ENCODE peak calls at places on chromosomes 2 and 18, in seven cellular contexts. K is K562, V is HCT116, B is HepG2, I is SK-N-SH, E is H1, L is GM12878. Z is an unnamed sample.
A peak's percentile ranks its signal among the peaks of the same experiment; 100 is the strongest.

GRCh38 chr18:12857991-12858544 is 26.0 kb downstream of the PTPN2 start:
- DNase-seq in K (no peak), V (no peak), E (no peak), L (no peak), B (no peak), I (no peak), Z (no peak)

GRCh38 chr2:237291138-237291792 is 122.7 kb downstream of the COL6A3 start:
- DNase-seq in B (peak; percentile 63), E (no peak), V (peak; percentile 89), L (no peak), K (peak; percentile 14), I (peak; percentile 87), Z (peak; percentile 82)

GRCh38 chr2:237459226-237459625 is 27.8 kb upstream of the MLPH start:
- DNase-seq in K (no peak), I (no peak), E (no peak), L (no peak), V (no peak), B (no peak), Z (no peak)

GRCh38 chr2:240959941-240960308 is 38.5 kb upstream of the SNED1 start:
- DNase-seq in B (no peak), L (no peak), E (no peak), V (no peak), I (no peak), K (no peak), Z (no peak)

GRCh38 chr2:68714866-68715265 is 19.7 kb upstream of the ARHGAP25 start:
- DNase-seq in I (no peak), K (no peak), V (no peak), E (no peak), B (no peak), L (peak; percentile 80), Z (no peak)

GRCh38 chr2:100260712-100261620 is 61.3 kb downstream of the LONRF2 start:
- DNase-seq in B (peak; percentile 60), V (peak; percentile 36), L (no peak), E (no peak), K (peak; percentile 72), I (peak; percentile 83), Z (peak; percentile 87)

GRCh38 chr2:33765122-33765521 is 166.0 kb upstream of the FAM98A start:
- DNase-seq in E (no peak), I (no peak), B (no peak), K (no peak), L (no peak), V (no peak), Z (no peak)

GRCh38 chr2:121888189-121888557 is 132.7 kb downstream of the TSN start:
- DNase-seq in K (peak; percentile 37), L (no peak), V (peak; percentile 37), B (peak; percentile 35), E (no peak), I (no peak), Z (no peak)

GRCh38 chr2:230908595-230909191 is 16.3 kb downstream of the GPR55 start:
- DNase-seq in E (no peak), I (no peak), V (peak; percentile 70), L (no peak), B (peak; percentile 59), K (peak; percentile 82), Z (no peak)

GRCh38 chr2:45652090-45653050 is 895 bp downstream of the PRKCE start:
- DNase-seq in K (no peak), E (no peak), I (peak; percentile 43), B (no peak), V (no peak), L (no peak), Z (no peak)

GRCh38 chr2:73938761-73939352 is 12.2 kb downstream of the DGUOK start:
- DNase-seq in E (no peak), K (no peak), B (no peak), L (no peak), V (no peak), I (peak; percentile 33), Z (no peak)

GRCh38 chr18:13353424-13353823 is 134.9 kb downstream of the LDLRAD4 start:
- DNase-seq in E (no peak), K (no peak), L (no peak), I (no peak), V (no peak), B (no peak), Z (no peak)

GRCh38 chr18:72086421-72086820 is 457.7 kb downstream of the CBLN2 start:
- DNase-seq in V (no peak), B (peak; percentile 24), E (no peak), I (no peak), L (no peak), K (no peak), Z (no peak)

GRCh38 chr18:29271496-29271895 is 1094.6 kb upstream of the CDH2 start:
- DNase-seq in E (no peak), K (no peak), L (no peak), V (no peak), I (no peak), B (no peak), Z (no peak)

GRCh38 chr2:98658816-98659486 is 50.6 kb downstream of the UNC50 start:
- DNase-seq in K (no peak), E (no peak), V (no peak), L (no peak), I (no peak), B (no peak), Z (no peak)

GRCh38 chr2:203484266-203485112 is 50.6 kb downstream of the RAPH1 start:
- DNase-seq in E (no peak), V (no peak), I (no peak), L (peak; percentile 40), K (peak; percentile 3), B (peak; percentile 46), Z (no peak)

GRCh38 chr2:50957880-50958279 is 74.1 kb downstream of the NRXN1 start:
- DNase-seq in L (no peak), K (no peak), V (no peak), I (no peak), B (no peak), E (no peak), Z (no peak)

GRCh38 chr2:35504419-35504818 is 851.2 kb upstream of the CRIM1 start:
- DNase-seq in B (no peak), K (no peak), L (no peak), V (no peak), I (no peak), E (no peak), Z (no peak)
- TF ChIP-seq JUND in B (no peak), K (no peak), L (no peak), V (no peak), I (no peak), E (no peak), Z (no peak)

DNA sequence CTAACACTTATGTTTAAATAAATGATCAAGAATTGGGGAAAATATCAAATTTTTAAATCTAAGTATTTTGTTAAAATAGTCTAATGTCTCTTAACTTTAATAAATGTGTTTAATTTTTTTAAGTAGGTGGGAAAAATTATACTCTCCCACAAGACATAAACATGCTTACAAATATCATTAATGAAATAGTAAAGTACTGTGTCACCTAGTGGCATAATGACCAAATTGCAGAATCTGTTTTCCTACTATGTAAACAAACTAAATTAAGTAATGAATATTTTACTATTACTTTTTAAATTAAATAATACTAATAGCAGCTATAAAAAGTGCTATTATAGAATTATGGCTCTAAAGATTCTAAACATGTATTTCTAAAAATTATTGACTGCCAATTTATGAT is 52.0 kb upstream of the CHAC2 start:
- DNase-seq in V (peak; percentile 12), E (no peak), L (no peak), K (no peak), I (no peak), B (no peak), Z (peak; percentile 13)
- TF ChIP-seq JUND in V (no peak), E (no peak), L (no peak), K (no peak), I (no peak), B (no peak), Z (no peak)

DNA sequence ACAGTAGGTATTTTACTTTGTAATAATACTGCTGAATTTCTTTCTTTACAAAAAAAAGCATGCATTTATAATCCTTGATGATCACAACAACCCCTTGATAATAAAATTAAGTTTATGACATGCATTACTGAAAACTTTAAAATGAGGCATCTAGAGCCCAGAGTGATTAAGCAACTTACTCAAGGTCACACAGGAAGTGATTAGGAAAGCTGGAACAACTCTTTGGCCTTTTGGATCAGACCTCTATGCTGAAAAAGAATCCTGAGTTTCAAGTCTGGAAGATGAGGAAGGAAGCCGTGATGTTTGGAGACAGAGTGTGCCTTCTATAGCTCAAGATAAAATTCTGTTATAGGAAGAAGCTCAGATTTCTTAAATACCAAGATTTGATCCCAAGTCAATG is 105.0 kb upstream of the ATP8B1 start:
- DNase-seq in V (no peak), B (no peak), I (no peak), E (no peak), K (no peak), L (no peak), Z (no peak)
- TF ChIP-seq JUND in V (no peak), B (no peak), I (no peak), E (no peak), K (no peak), L (no peak), Z (no peak)

GRCh38 chr2:201709049-201709448 is 10.6 kb upstream of the MPP4 start:
- DNase-seq in K (no peak), E (no peak), V (no peak), L (no peak), B (no peak), I (no peak), Z (no peak)
- TF ChIP-seq JUND in K (no peak), E (no peak), V (no peak), L (no peak), B (no peak), I (no peak), Z (no peak)

GRCh38 chr18:3256693-3257626 is 5.0 kb upstream of the MYL12B start:
- DNase-seq in I (no peak), E (no peak), K (no peak), L (no peak), B (peak; percentile 84), V (no peak), Z (no peak)
- TF ChIP-seq JUND in I (no peak), E (no peak), K (peak; percentile 11), L (no peak), B (peak; percentile 11), V (no peak), Z (peak; percentile 55)

DNA sequence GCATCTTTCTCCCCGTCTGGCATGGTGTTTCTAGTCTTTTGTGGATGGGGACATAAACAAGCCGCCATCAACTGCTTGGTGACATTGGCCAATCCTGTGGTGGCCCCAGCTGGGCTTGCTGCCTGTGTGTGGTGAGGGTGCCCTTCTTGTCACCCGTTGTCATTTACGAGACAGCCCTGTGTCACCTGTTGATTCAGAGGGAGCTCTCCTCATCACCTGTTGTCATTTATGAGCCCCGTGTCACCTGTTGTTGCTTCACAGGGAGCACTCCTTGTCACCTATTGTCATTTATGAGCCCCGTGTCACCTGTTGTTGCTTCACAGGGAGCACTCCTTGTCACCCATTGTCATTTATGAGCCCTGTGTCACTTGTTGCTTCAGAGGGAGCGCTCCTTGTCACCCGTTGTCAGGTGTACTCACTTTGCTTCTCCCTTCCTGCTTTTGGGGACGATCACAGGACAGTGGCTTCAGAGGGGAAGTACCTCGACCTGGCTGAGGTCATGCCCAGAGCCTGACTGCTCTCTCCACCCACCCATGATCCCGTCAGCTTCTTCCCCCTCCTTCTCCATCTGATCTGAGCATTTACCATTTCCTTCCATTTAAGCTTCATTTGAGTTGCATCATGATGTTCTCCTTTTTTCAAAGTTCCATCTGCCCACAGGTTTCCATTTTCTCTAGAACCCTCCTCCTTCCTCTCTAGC is 29.1 kb downstream of the HPCAL1 start:
- DNase-seq in I (no peak), L (peak; percentile 51), V (no peak), E (no peak), K (peak; percentile 39), B (no peak), Z (no peak)
- TF ChIP-seq JUND in I (no peak), L (peak; percentile 5), V (no peak), E (no peak), K (peak; percentile 66), B (no peak), Z (no peak)